ENCODE peak calls at places on chromosomes 16 and 17, in nine cellular contexts. One of them, this sample, is unnamed.

GRCh38 chr16:88805887-88806393 is 2.4 kb downstream of the CDT1 start:
- DNase-seq in stomach: no peak
- DNase-seq in heart right ventricle: no peak
- DNase-seq in cardiac muscle cell: no peak
- DNase-seq in tibial nerve: no peak
- DNase-seq in heart left ventricle: no peak
- DNase-seq in OCI-LY7: no peak
- DNase-seq in uterus: no peak
- DNase-seq in cardiac fibroblast: no peak
- DNase-seq in this sample: no peak

GRCh38 chr17:3773511-3773910 is 27.5 kb downstream of the ITGAE start:
- DNase-seq in stomach: no peak
- DNase-seq in heart right ventricle: no peak
- DNase-seq in heart left ventricle: no peak
- DNase-seq in OCI-LY7: no peak
- DNase-seq in cardiac fibroblast: peak; percentile 52
- DNase-seq in uterus: no peak
- DNase-seq in cardiac muscle cell: no peak
- DNase-seq in tibial nerve: no peak
- DNase-seq in this sample: peak; percentile 26

GRCh38 chr16:68655806-68656205 is 10.7 kb downstream of the CDH3 start:
- DNase-seq in heart right ventricle: no peak
- DNase-seq in OCI-LY7: no peak
- DNase-seq in tibial nerve: no peak
- DNase-seq in cardiac fibroblast: no peak
- DNase-seq in cardiac muscle cell: no peak
- DNase-seq in heart left ventricle: no peak
- DNase-seq in uterus: no peak
- DNase-seq in stomach: no peak
- DNase-seq in this sample: no peak

GRCh38 chr16:69273009-69273408 is 38.1 kb upstream of the VPS4A start:
- DNase-seq in tibial nerve: no peak
- DNase-seq in cardiac fibroblast: peak; percentile 91
- DNase-seq in cardiac muscle cell: no peak
- DNase-seq in OCI-LY7: no peak
- DNase-seq in heart right ventricle: no peak
- DNase-seq in stomach: no peak
- DNase-seq in heart left ventricle: no peak
- DNase-seq in uterus: no peak
- DNase-seq in this sample: peak; percentile 85

GRCh38 chr17:17846003-17846402 is 9.2 kb upstream of the SREBF1 start:
- DNase-seq in OCI-LY7: no peak
- DNase-seq in tibial nerve: no peak
- DNase-seq in cardiac fibroblast: no peak
- DNase-seq in heart left ventricle: no peak
- DNase-seq in stomach: no peak
- DNase-seq in heart right ventricle: no peak
- DNase-seq in uterus: no peak
- DNase-seq in cardiac muscle cell: no peak
- DNase-seq in this sample: no peak

GRCh38 chr16:70269471-70269870 is 17.7 kb upstream of the EXOSC6 start:
- DNase-seq in heart left ventricle: no peak
- DNase-seq in heart right ventricle: no peak
- DNase-seq in cardiac muscle cell: no peak
- DNase-seq in uterus: no peak
- DNase-seq in OCI-LY7: no peak
- DNase-seq in stomach: no peak
- DNase-seq in cardiac fibroblast: no peak
- DNase-seq in tibial nerve: no peak
- DNase-seq in this sample: no peak

GRCh38 chr16:54072237-54072636 is 214.3 kb downstream of the IRX3 start:
- DNase-seq in heart left ventricle: no peak
- DNase-seq in cardiac muscle cell: peak; percentile 50
- DNase-seq in OCI-LY7: no peak
- DNase-seq in cardiac fibroblast: no peak
- DNase-seq in uterus: no peak
- DNase-seq in heart right ventricle: no peak
- DNase-seq in tibial nerve: no peak
- DNase-seq in stomach: no peak
- DNase-seq in this sample: no peak

GRCh38 chr17:72802726-72803125 is 289.8 kb downstream of the SLC39A11 start:
- DNase-seq in tibial nerve: no peak
- DNase-seq in OCI-LY7: no peak
- DNase-seq in uterus: no peak
- DNase-seq in cardiac muscle cell: no peak
- DNase-seq in heart left ventricle: no peak
- DNase-seq in cardiac fibroblast: no peak
- DNase-seq in heart right ventricle: no peak
- DNase-seq in stomach: no peak
- DNase-seq in this sample: no peak

GRCh38 chr16:82655720-82656500 is 29.1 kb downstream of the CDH13 start:
- DNase-seq in stomach: no peak
- DNase-seq in cardiac muscle cell: no peak
- DNase-seq in tibial nerve: no peak
- DNase-seq in cardiac fibroblast: no peak
- DNase-seq in heart left ventricle: no peak
- DNase-seq in uterus: no peak
- DNase-seq in OCI-LY7: no peak
- DNase-seq in heart right ventricle: no peak
- DNase-seq in this sample: no peak

GRCh38 chr16:67022531-67023214 is 6.3 kb upstream of the CBFB start:
- DNase-seq in stomach: peak; percentile 26
- DNase-seq in OCI-LY7: no peak
- DNase-seq in uterus: no peak
- DNase-seq in cardiac muscle cell: no peak
- DNase-seq in tibial nerve: no peak
- DNase-seq in cardiac fibroblast: peak; percentile 27
- DNase-seq in heart left ventricle: no peak
- DNase-seq in heart right ventricle: no peak
- DNase-seq in this sample: no peak

DNA sequence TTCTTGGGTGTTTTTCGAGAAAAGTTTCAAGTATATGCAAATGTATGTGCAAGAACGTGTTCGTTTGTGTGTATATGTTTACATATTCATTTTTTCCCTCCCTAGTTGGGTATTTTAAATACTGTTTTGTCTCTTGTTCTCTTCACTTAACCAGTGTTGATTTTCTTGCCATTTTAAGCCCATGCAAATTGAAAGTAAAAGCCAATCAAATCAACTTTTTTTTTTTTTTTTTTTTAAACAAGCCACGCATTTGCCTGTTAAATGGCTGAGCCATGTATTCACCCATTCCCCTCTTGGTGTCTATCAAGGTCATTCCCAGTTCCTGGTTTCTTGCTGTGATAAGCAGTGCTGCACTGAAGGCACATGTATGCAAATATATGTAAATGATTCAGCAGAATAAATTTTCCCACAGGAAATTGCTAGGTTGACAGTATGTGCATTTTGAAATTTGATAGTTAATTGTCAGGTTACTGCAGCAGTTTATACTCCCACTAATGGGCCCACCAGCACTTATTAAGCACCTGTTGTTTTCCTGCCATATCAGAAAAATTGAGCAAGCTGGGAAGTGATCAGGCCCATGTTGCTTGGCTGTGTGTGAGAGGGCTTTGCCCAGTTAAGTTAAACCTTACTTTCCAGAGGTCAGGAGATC is 12.3 kb downstream of the ABCC1 start:
- DNase-seq in stomach: no peak
- DNase-seq in cardiac fibroblast: no peak
- DNase-seq in heart left ventricle: no peak
- DNase-seq in heart right ventricle: no peak
- DNase-seq in OCI-LY7: no peak
- DNase-seq in tibial nerve: no peak
- DNase-seq in cardiac muscle cell: no peak
- DNase-seq in uterus: no peak
- DNase-seq in this sample: no peak
- H3K4me3 ChIP-seq in stomach: no peak overlapping the region
- H3K4me3 ChIP-seq in cardiac fibroblast: no peak overlapping the region
- H3K4me3 ChIP-seq in heart left ventricle: no peak overlapping the region
- H3K4me3 ChIP-seq in heart right ventricle: no peak overlapping the region
- H3K4me3 ChIP-seq in OCI-LY7: no peak overlapping the region
- H3K4me3 ChIP-seq in tibial nerve: no peak overlapping the region
- H3K4me3 ChIP-seq in cardiac muscle cell: no peak overlapping the region
- H3K4me3 ChIP-seq in uterus: no peak overlapping the region
- H3K4me3 ChIP-seq in this sample: no peak overlapping the region

GRCh38 chr17:45425984-45426413 is 6.7 kb downstream of the ARHGAP27 start:
- DNase-seq in heart left ventricle: no peak
- DNase-seq in uterus: no peak
- DNase-seq in cardiac muscle cell: no peak
- DNase-seq in tibial nerve: no peak
- DNase-seq in cardiac fibroblast: no peak
- DNase-seq in heart right ventricle: no peak
- DNase-seq in stomach: no peak
- DNase-seq in OCI-LY7: no peak
- DNase-seq in this sample: no peak

GRCh38 chr17:45426561-45426960 is 6.1 kb downstream of the ARHGAP27 start:
- DNase-seq in OCI-LY7: no peak
- DNase-seq in tibial nerve: no peak
- DNase-seq in heart right ventricle: no peak
- DNase-seq in heart left ventricle: no peak
- DNase-seq in cardiac muscle cell: no peak
- DNase-seq in cardiac fibroblast: no peak
- DNase-seq in stomach: no peak
- DNase-seq in uterus: no peak
- DNase-seq in this sample: no peak

GRCh38 chr17:45423936-45424335 is 8.7 kb downstream of the ARHGAP27 start:
- DNase-seq in tibial nerve: no peak
- DNase-seq in cardiac muscle cell: no peak
- DNase-seq in heart left ventricle: no peak
- DNase-seq in cardiac fibroblast: no peak
- DNase-seq in heart right ventricle: no peak
- DNase-seq in uterus: no peak
- DNase-seq in OCI-LY7: no peak
- DNase-seq in stomach: no peak
- DNase-seq in this sample: no peak

GRCh38 chr17:45424769-45425124 is 7.9 kb downstream of the ARHGAP27 start:
- DNase-seq in cardiac fibroblast: no peak
- DNase-seq in heart right ventricle: no peak
- DNase-seq in uterus: no peak
- DNase-seq in OCI-LY7: no peak
- DNase-seq in tibial nerve: no peak
- DNase-seq in stomach: no peak
- DNase-seq in cardiac muscle cell: no peak
- DNase-seq in heart left ventricle: no peak
- DNase-seq in this sample: no peak

DNA sequence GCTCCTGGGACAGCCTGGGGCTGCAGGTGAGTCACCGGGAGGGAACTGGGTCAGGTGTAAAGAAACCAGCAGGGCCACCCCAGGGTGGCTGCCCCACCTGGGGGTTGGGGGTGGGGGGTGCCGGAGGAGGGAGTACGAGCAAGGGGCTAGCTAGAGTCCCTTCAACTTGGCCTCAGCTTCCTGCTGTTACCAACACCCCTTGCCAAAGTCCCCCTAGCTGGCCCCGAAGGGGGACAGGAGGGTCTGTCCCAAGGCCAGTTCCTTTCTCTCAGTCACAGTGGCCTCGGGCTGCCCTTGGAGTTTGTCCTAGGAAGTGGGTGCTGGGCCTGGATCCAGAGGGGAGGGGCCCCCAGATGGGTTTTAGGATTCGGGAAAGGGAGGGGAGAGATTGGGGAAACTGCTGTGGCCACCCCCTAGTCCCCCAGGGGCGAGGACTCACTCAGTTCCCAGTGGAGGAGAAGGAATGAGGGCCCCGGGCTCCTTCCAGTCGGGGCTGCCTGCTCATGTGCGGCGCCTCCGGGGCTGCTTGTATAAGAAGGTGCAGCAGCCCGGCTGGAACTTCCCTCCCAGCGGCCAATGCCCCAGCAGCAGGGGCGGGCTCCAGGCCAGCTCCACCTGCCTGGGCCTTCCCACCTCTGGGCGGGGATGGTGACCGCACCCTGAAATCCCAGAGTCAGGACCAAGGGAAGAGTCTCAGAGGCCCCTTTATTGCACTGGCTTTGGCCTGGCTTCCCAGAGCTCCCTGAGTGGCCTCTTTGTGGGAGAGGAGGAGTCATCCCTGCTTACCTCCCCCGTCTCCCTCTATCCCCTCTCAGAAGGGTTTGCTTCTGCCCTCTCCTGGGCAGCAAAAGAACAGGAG is 7.3 kb downstream of the ARHGAP27 start:
- DNase-seq in stomach: peak; percentile 92
- DNase-seq in cardiac fibroblast: peak; percentile 62
- DNase-seq in heart right ventricle: no peak
- DNase-seq in cardiac muscle cell: peak; percentile 78
- DNase-seq in OCI-LY7: no peak
- DNase-seq in heart left ventricle: peak; percentile 56
- DNase-seq in uterus: no peak
- DNase-seq in tibial nerve: no peak
- DNase-seq in this sample: peak; percentile 50
- TF ChIP-seq CTCF in stomach: no peak
- TF ChIP-seq CTCF in cardiac fibroblast: peak; percentile 57
- TF ChIP-seq CTCF in heart right ventricle: peak; percentile 37
- TF ChIP-seq CTCF in cardiac muscle cell: peak; percentile 55
- TF ChIP-seq CTCF in OCI-LY7: peak; percentile 24
- TF ChIP-seq CTCF in heart left ventricle: no peak
- TF ChIP-seq CTCF in uterus: no peak
- TF ChIP-seq CTCF in tibial nerve: no peak
- TF ChIP-seq CTCF in this sample: peak; percentile 36

GRCh38 chr16:31531096-31531495 is 3.4 kb downstream of the AHSP start:
- DNase-seq in stomach: no peak
- DNase-seq in cardiac fibroblast: no peak
- DNase-seq in heart right ventricle: no peak
- DNase-seq in cardiac muscle cell: no peak
- DNase-seq in OCI-LY7: no peak
- DNase-seq in heart left ventricle: no peak
- DNase-seq in tibial nerve: no peak
- DNase-seq in uterus: no peak
- DNase-seq in this sample: no peak
- H3K4me3 ChIP-seq in stomach: no peak overlapping the region
- H3K4me3 ChIP-seq in cardiac fibroblast: no peak overlapping the region
- H3K4me3 ChIP-seq in heart right ventricle: no peak overlapping the region
- H3K4me3 ChIP-seq in cardiac muscle cell: no peak overlapping the region
- H3K4me3 ChIP-seq in OCI-LY7: no peak overlapping the region
- H3K4me3 ChIP-seq in heart left ventricle: no peak overlapping the region
- H3K4me3 ChIP-seq in tibial nerve: no peak overlapping the region
- H3K4me3 ChIP-seq in uterus: no peak overlapping the region
- H3K4me3 ChIP-seq in this sample: no peak overlapping the region

DNA sequence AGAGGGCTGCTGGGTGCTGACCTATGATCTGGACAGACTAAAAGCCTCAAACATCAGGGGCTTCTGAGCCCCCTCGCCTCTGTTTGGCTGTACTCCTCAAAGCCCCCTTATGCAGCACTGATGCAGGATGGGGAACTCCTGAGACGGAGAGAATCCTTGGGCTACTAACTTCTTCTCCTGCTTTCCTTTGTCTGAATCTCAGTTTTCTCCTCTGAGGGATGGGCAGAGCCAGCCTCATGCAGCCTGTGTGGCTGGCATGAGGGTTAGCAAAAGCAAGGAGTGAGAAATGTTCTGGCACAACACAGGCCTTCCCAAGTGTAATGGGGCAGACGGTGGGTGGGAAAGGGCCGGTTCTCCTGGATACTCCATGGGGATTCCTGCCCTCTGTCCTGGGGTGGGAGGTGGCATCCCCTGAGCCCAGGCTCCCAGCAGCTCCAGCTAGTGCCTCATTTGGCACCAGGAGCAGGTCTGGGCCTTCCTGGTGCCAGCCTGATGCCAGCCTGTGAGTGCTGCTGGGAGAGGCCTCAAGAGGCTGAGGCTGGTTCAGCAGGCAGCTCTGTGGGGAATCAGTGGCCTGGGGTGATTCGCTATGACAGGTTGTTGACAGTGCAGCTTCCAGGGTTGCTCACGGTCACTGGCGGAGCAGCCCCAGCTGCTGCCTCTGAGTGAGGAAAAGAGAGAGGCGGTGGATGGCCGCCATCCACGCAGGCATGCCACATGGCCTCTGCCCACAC is 4.0 kb upstream of the BRD7 start:
- DNase-seq in cardiac fibroblast: peak; percentile 32
- DNase-seq in tibial nerve: no peak
- DNase-seq in heart right ventricle: peak; percentile 64
- DNase-seq in stomach: no peak
- DNase-seq in heart left ventricle: peak; percentile 65
- DNase-seq in cardiac muscle cell: peak; percentile 49
- DNase-seq in uterus: no peak
- DNase-seq in OCI-LY7: no peak
- DNase-seq in this sample: peak; percentile 71
- TF ChIP-seq CTCF in cardiac fibroblast: no peak
- TF ChIP-seq CTCF in tibial nerve: no peak
- TF ChIP-seq CTCF in heart right ventricle: no peak
- TF ChIP-seq CTCF in stomach: no peak
- TF ChIP-seq CTCF in heart left ventricle: no peak
- TF ChIP-seq CTCF in cardiac muscle cell: no peak
- TF ChIP-seq CTCF in uterus: no peak
- TF ChIP-seq CTCF in OCI-LY7: no peak
- TF ChIP-seq CTCF in this sample: no peak